ENCODE peak calls at places on chromosomes 2 and 18, in four cellular contexts. K, X, L and C are unnamed samples.

GRCh38 chr2:207341816-207342215 is 176.1 kb upstream of the KLF7 start:
- DNase-seq in L (no peak), K (no peak), X (no peak), C (no peak)

GRCh38 chr18:3806656-3807055 is 356.7 kb downstream of the TGIF1 start:
- DNase-seq in K (no peak), L (no peak), X (no peak), C (no peak)

GRCh38 chr18:21112140-21112473 is 494 bp upstream of the ROCK1 start:
- DNase-seq in X (peak), K (no peak), L (no peak), C (no peak)

GRCh38 chr2:55038428-55038827 is 11.8 kb downstream of the RTN4 start:
- DNase-seq in K (no peak), X (no peak), L (no peak), C (no peak)

GRCh38 chr2:44010266-44010665 is 14.5 kb upstream of the LRPPRC start:
- DNase-seq in X (no peak), K (no peak), L (no peak), C (no peak)

GRCh38 chr2:174846941-174847938 is 83.0 kb upstream of the CHRNA1 start:
- DNase-seq in X (no peak), L (no peak), K (no peak), C (no peak)

GRCh38 chr2:31270871-31271270 is 36.9 kb downstream of the EHD3 start:
- DNase-seq in X (no peak), K (no peak), L (no peak), C (no peak)

GRCh38 chr2:72036595-72036994 is 111.1 kb downstream of the CYP26B1 start:
- DNase-seq in L (no peak), X (no peak), K (no peak), C (no peak)

GRCh38 chr2:36178384-36178783 is 177.2 kb upstream of the CRIM1 start:
- DNase-seq in L (no peak), X (no peak), K (no peak), C (no peak)

GRCh38 chr18:79378416-79379250 is 17.1 kb upstream of the NFATC1 start:
- DNase-seq in L (peak), X (peak), K (peak), C (peak)

GRCh38 chr2:31987454-31987853 is 23.4 kb downstream of the MEMO1 start:
- DNase-seq in L (no peak), X (no peak), K (no peak), C (no peak)

GRCh38 chr2:234590076-234590475 is 93.2 kb upstream of the ARL4C start:
- DNase-seq in L (no peak), K (no peak), X (no peak), C (no peak)